ENCODE peak calls at places on chromosomes 16 and 17, in seven cellular contexts. H is heart left ventricle, E is mesenchymal stem cell, F is GM23338, C is adrenal gland, B is mesendoderm, T is lower lobe of right lung. G is an unnamed sample.

GRCh38 chr17:63775420-63775819 is 1.4 kb downstream of the DDX42 start:
- DNase-seq in H (no peak), E (peak; percentile 25), F (peak; percentile 5), C (no peak), B (peak; percentile 50), T (no peak), G (no peak)

GRCh38 chr16:88705076-88705684 is 1.0 kb downstream of the RNF166 start:
- DNase-seq in H (no peak), E (peak; percentile 53), F (no peak), C (peak; percentile 63), B (no peak), T (peak; percentile 69), G (no peak)

GRCh38 chr16:11980167-11980844 is 3.8 kb downstream of the SNX29 start:
- DNase-seq in H (no peak), E (no peak), F (no peak), C (no peak), B (no peak), T (no peak), G (no peak)

GRCh38 chr16:53545433-53545832 is 42.4 kb upstream of the AKTIP start:
- DNase-seq in H (no peak), E (no peak), F (peak; percentile 39), C (no peak), B (no peak), T (no peak), G (no peak)

GRCh38 chr17:7673239-7673638 is 14.1 kb downstream of the TP53 start:
- DNase-seq in H (no peak), E (no peak), F (peak; percentile 85), C (no peak), B (peak; percentile 68), T (no peak), G (no peak)

GRCh38 chr16:19366384-19366783 is 51.3 kb upstream of the TMC5 start:
- DNase-seq in H (no peak), E (peak; percentile 23), F (no peak), C (no peak), B (peak; percentile 49), T (no peak), G (no peak)

GRCh38 chr16:66447491-66447890 is 20.4 kb downstream of the BEAN1 start:
- DNase-seq in H (no peak), E (no peak), F (no peak), C (no peak), B (no peak), T (no peak), G (no peak)

GRCh38 chr17:45688353-45688752 is 95.8 kb upstream of the CRHR1 start:
- DNase-seq in H (no peak), E (no peak), F (no peak), C (no peak), B (no peak), T (peak; percentile 0), G (no peak)

GRCh38 chr16:71738820-71739219 is 14.3 kb upstream of the PHLPP2 start:
- DNase-seq in H (no peak), E (no peak), F (no peak), C (no peak), B (no peak), T (no peak), G (no peak)

GRCh38 chr16:48203974-48204824 is 39.9 kb upstream of the LONP2 start:
- DNase-seq in H (no peak), E (no peak), F (no peak), C (no peak), B (no peak), T (no peak), G (no peak)

GRCh38 chr16:88527186-88527936 is 42.8 kb upstream of the ZC3H18 start:
- DNase-seq in H (peak; percentile 57), E (peak; percentile 58), F (peak; percentile 89), C (peak; percentile 85), B (peak; percentile 66), T (peak; percentile 71), G (peak; percentile 91)

GRCh38 chr17:20155258-20156195 is 146.4 kb downstream of the SPECC1 start:
- DNase-seq in H (peak; percentile 96), E (peak; percentile 96), F (peak; percentile 99), C (peak; percentile 99), B (peak; percentile 99), T (peak; percentile 99), G (peak; percentile 100)
- H3K27ac ChIP-seq in H (peak overlapping the region; percentile 27), E (peak overlapping the region; percentile 69), F (peak overlapping the region; percentile 96), C (peak overlapping the region; percentile 60), B (peak overlapping the region; percentile 93), T (peak overlapping the region; percentile 73), G (no peak overlapping the region)

DNA sequence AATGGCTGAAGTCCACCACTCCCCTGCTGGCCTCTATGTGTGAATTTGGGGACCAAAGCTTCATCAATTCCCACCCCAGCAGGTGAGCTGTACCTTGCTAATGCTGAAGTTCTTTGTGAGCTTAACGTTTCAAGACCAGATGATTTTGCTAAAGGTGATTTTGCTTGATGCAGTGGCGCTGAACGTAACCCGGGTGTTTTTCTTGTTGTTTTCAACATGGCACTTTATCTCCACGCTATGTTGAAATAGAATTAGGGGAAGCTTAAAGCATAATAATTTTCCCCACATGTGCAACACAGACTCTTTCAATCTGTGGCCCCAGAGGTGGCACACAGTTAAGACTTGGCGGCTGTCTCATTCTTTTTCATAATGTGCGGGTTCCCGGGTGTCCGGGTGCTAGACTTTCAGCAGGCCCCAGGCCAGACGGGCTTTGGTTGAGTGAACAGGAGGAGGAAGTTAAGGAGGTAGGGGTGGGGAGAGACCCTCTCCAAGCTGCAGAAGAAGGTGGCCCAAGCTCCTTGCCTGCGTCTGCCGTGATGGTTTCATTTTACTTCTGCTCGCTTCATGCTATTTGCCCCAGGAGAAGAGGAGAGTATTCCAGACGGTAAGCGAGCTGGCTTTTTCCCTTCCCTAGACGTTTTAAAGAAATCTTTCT is 4.0 kb downstream of the FOXC2 start:
- DNase-seq in H (no peak), E (no peak), F (peak; percentile 47), C (no peak), B (peak; percentile 33), T (no peak), G (no peak)
- H3K4me3 ChIP-seq in H (peak overlapping the region; percentile 56), E (peak overlapping the region; percentile 56), F (peak overlapping the region; percentile 38), C (no peak overlapping the region), B (no peak overlapping the region), T (no peak overlapping the region), G (peak overlapping the region; percentile 26)

GRCh38 chr16:14511798-14512131 is 118.3 kb downstream of the PARN start:
- DNase-seq in H (no peak), E (no peak), F (no peak), C (no peak), B (no peak), T (no peak), G (no peak)
- H3K27ac ChIP-seq in H (no peak overlapping the region), E (peak overlapping the region; percentile 22), F (no peak overlapping the region), C (peak overlapping the region; percentile 72), B (no peak overlapping the region), T (no peak overlapping the region), G (no peak overlapping the region)

DNA sequence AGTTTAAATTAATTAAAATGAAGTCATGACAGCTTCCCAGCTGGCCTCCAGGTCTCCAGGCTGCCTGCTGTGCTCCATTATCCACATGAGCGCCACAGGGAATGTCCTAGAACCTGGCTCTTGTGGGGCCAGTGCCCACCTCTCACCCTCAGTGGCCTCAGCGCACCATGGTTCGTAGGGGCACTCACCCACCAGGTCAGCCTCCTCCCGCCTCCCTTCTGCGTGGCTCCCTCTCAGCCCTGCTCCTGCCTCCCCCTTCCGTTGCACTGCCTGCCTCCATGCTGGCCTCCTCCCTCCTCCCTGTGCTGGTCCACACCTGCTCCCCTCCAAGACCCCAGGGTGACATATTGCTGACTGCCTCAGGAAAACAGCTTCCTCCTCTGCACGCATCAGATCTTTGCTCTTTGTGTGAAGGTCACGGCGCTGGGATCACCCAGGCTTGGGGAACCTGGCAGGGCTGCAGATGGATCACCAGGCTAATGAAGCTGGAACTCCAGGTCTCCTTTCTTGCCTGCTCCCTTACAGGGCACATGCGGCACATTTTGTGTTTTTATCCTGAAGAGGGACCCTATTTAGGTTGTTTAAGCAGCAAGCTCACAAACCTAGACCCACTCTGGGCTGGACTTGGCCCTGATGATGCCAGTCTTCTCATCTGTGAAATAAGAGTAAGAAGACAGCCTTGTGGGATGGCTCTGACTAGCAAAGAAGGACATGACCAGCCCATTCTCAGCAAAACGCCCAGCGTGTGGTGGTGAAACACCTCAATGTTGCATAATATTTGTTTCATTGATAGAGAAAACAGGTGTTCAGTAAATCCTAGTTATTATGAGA is 47.9 kb downstream of the IRF8 start:
- DNase-seq in H (no peak), E (no peak), F (no peak), C (no peak), B (no peak), T (no peak), G (no peak)
- H3K4me3 ChIP-seq in H (no peak overlapping the region), E (no peak overlapping the region), F (no peak overlapping the region), C (no peak overlapping the region), B (no peak overlapping the region), T (no peak overlapping the region), G (no peak overlapping the region)

DNA sequence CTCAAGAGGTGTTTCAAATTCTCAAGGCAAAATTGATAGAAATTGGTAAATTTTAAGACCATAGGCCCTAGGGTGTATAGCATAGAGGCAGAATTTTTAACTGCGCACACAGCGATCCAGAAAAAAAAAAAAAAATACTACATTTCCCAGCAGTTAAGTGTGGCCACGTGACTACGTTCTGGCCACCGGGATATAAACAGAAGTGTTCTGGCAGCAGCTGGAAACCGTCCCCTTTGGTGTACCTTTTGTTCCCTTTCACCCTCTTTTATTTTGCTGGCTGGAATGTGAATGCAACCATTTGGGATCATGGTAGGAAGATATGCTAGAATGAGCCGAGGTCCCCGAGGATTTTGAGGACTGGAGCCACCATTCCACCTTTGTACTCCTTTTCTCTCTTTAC is 52.7 kb upstream of the AKAP1 start:
- DNase-seq in H (peak; percentile 40), E (no peak), F (no peak), C (no peak), B (no peak), T (peak; percentile 63), G (no peak)
- H3K27ac ChIP-seq in H (peak overlapping the region; percentile 43), E (no peak overlapping the region), F (no peak overlapping the region), C (no peak overlapping the region), B (no peak overlapping the region), T (peak overlapping the region; percentile 69), G (peak overlapping the region; percentile 94)

G was measured in right cardiac atrium.